ENCODE peak calls at places on chromosomes 13 and 19, in five cellular contexts. One of them, this sample, is unnamed.

GRCh38 chr13:113032291-113032690 is 63.3 kb downstream of the MCF2L start:
- DNase-seq in breast epithelium: no peak
- DNase-seq in anterior cingulate cortex: no peak
- DNase-seq in naive thymus-derived CD8-positive, alpha-beta T cell: no peak
- DNase-seq in PC-3: no peak
- DNase-seq in this sample: no peak

GRCh38 chr19:50580970-50581636 is 12.9 kb upstream of the LRRC4B start:
- DNase-seq in anterior cingulate cortex: no peak
- DNase-seq in breast epithelium: no peak
- DNase-seq in PC-3: no peak
- DNase-seq in naive thymus-derived CD8-positive, alpha-beta T cell: no peak
- DNase-seq in this sample: no peak

GRCh38 chr13:78028960-78029359 is 110.3 kb upstream of the EDNRB start:
- DNase-seq in anterior cingulate cortex: no peak
- DNase-seq in PC-3: no peak
- DNase-seq in breast epithelium: no peak
- DNase-seq in naive thymus-derived CD8-positive, alpha-beta T cell: no peak
- DNase-seq in this sample: no peak

GRCh38 chr13:80337011-80337688 is 3.8 kb downstream of the SPRY2 start:
- DNase-seq in naive thymus-derived CD8-positive, alpha-beta T cell: no peak
- DNase-seq in breast epithelium: no peak
- DNase-seq in anterior cingulate cortex: peak; percentile 43
- DNase-seq in PC-3: no peak
- DNase-seq in this sample: no peak

GRCh38 chr13:42893346-42893745 is 98.7 kb downstream of the EPSTI1 start:
- DNase-seq in naive thymus-derived CD8-positive, alpha-beta T cell: no peak
- DNase-seq in anterior cingulate cortex: no peak
- DNase-seq in breast epithelium: no peak
- DNase-seq in PC-3: peak; percentile 21
- DNase-seq in this sample: peak; percentile 47

GRCh38 chr19:16661480-16662034 is 618 bp downstream of the TMEM38A start:
- DNase-seq in naive thymus-derived CD8-positive, alpha-beta T cell: no peak
- DNase-seq in PC-3: no peak
- DNase-seq in anterior cingulate cortex: no peak
- DNase-seq in breast epithelium: peak; percentile 19
- DNase-seq in this sample: peak; percentile 37

GRCh38 chr19:12603714-12604113 is 6.9 kb downstream of the ZNF490 start:
- DNase-seq in naive thymus-derived CD8-positive, alpha-beta T cell: peak; percentile 25
- DNase-seq in anterior cingulate cortex: no peak
- DNase-seq in breast epithelium: no peak
- DNase-seq in PC-3: no peak
- DNase-seq in this sample: no peak

GRCh38 chr19:491146-491741 is 5.0 kb upstream of the MADCAM1 start:
- DNase-seq in PC-3: peak; percentile 28
- DNase-seq in breast epithelium: no peak
- DNase-seq in naive thymus-derived CD8-positive, alpha-beta T cell: no peak
- DNase-seq in anterior cingulate cortex: no peak
- DNase-seq in this sample: no peak

GRCh38 chr19:6712231-6712630 is 8.2 kb downstream of the C3 start:
- DNase-seq in naive thymus-derived CD8-positive, alpha-beta T cell: no peak
- DNase-seq in breast epithelium: no peak
- DNase-seq in anterior cingulate cortex: no peak
- DNase-seq in PC-3: no peak
- DNase-seq in this sample: no peak

GRCh38 chr19:37963190-37963947 is 56.4 kb downstream of the SIPA1L3 start:
- DNase-seq in breast epithelium: peak; percentile 37
- DNase-seq in PC-3: no peak
- DNase-seq in naive thymus-derived CD8-positive, alpha-beta T cell: no peak
- DNase-seq in anterior cingulate cortex: no peak
- DNase-seq in this sample: no peak

GRCh38 chr19:18867751-18868150 is 28.2 kb downstream of the CERS1 start:
- DNase-seq in PC-3: no peak
- DNase-seq in anterior cingulate cortex: no peak
- DNase-seq in naive thymus-derived CD8-positive, alpha-beta T cell: no peak
- DNase-seq in breast epithelium: no peak
- DNase-seq in this sample: no peak

GRCh38 chr19:18683955-18684641 is 618 bp downstream of the CRTC1 start:
- DNase-seq in naive thymus-derived CD8-positive, alpha-beta T cell: no peak
- DNase-seq in anterior cingulate cortex: no peak
- DNase-seq in PC-3: no peak
- DNase-seq in breast epithelium: no peak
- DNase-seq in this sample: no peak

GRCh38 chr19:5130371-5131030 is 161.6 kb downstream of the KDM4B start:
- DNase-seq in PC-3: no peak
- DNase-seq in anterior cingulate cortex: no peak
- DNase-seq in breast epithelium: no peak
- DNase-seq in naive thymus-derived CD8-positive, alpha-beta T cell: peak; percentile 84
- DNase-seq in this sample: no peak

This sample was measured in uterus.